ENCODE peak calls at places on chromosomes 2 and 18, in six cellular contexts. One of them, this sample, is unnamed.

GRCh38 chr2:44549856-44550255 is 188.1 kb downstream of the CAMKMT start:
- DNase-seq in T-helper 2 cell: no peak
- DNase-seq in heart right ventricle: no peak
- DNase-seq in colonic mucosa: no peak
- DNase-seq in GM10248: no peak
- DNase-seq in stimulated activated naive B cell treated with anti-CD40 and anti-IgM and Interleukin-4, amounts not matched to agents 10 μg/mL and 1 μg/mL and 100 μg/mL, for 72 hours: no peak
- DNase-seq in this sample: no peak

GRCh38 chr2:142825861-142826260 is 51.6 kb upstream of the KYNU start:
- DNase-seq in T-helper 2 cell: no peak
- DNase-seq in stimulated activated naive B cell treated with anti-CD40 and anti-IgM and Interleukin-4, amounts not matched to agents 10 μg/mL and 1 μg/mL and 100 μg/mL, for 72 hours: no peak
- DNase-seq in GM10248: no peak
- DNase-seq in heart right ventricle: no peak
- DNase-seq in colonic mucosa: no peak
- DNase-seq in this sample: no peak

GRCh38 chr2:100193334-100193733 is 50.9 kb upstream of the AFF3 start:
- DNase-seq in heart right ventricle: no peak
- DNase-seq in colonic mucosa: no peak
- DNase-seq in stimulated activated naive B cell treated with anti-CD40 and anti-IgM and Interleukin-4, amounts not matched to agents 10 μg/mL and 1 μg/mL and 100 μg/mL, for 72 hours: no peak
- DNase-seq in T-helper 2 cell: no peak
- DNase-seq in GM10248: no peak
- DNase-seq in this sample: no peak

GRCh38 chr2:65918760-65919187 is 486.4 kb upstream of the SPRED2 start:
- DNase-seq in colonic mucosa: no peak
- DNase-seq in T-helper 2 cell: no peak
- DNase-seq in GM10248: no peak
- DNase-seq in heart right ventricle: no peak
- DNase-seq in stimulated activated naive B cell treated with anti-CD40 and anti-IgM and Interleukin-4, amounts not matched to agents 10 μg/mL and 1 μg/mL and 100 μg/mL, for 72 hours: no peak
- DNase-seq in this sample: no peak

GRCh38 chr2:119004602-119005001 is 62.6 kb downstream of the MARCO start:
- DNase-seq in GM10248: no peak
- DNase-seq in colonic mucosa: no peak
- DNase-seq in stimulated activated naive B cell treated with anti-CD40 and anti-IgM and Interleukin-4, amounts not matched to agents 10 μg/mL and 1 μg/mL and 100 μg/mL, for 72 hours: no peak
- DNase-seq in heart right ventricle: no peak
- DNase-seq in T-helper 2 cell: no peak
- DNase-seq in this sample: no peak

GRCh38 chr2:175837046-175837445 is 165.0 kb downstream of the LNPK start:
- DNase-seq in GM10248: no peak
- DNase-seq in heart right ventricle: no peak
- DNase-seq in T-helper 2 cell: no peak
- DNase-seq in colonic mucosa: no peak
- DNase-seq in stimulated activated naive B cell treated with anti-CD40 and anti-IgM and Interleukin-4, amounts not matched to agents 10 μg/mL and 1 μg/mL and 100 μg/mL, for 72 hours: no peak
- DNase-seq in this sample: no peak

GRCh38 chr18:29181151-29181901 is 1004.4 kb upstream of the CDH2 start:
- DNase-seq in heart right ventricle: no peak
- DNase-seq in GM10248: no peak
- DNase-seq in stimulated activated naive B cell treated with anti-CD40 and anti-IgM and Interleukin-4, amounts not matched to agents 10 μg/mL and 1 μg/mL and 100 μg/mL, for 72 hours: no peak
- DNase-seq in T-helper 2 cell: no peak
- DNase-seq in colonic mucosa: no peak
- DNase-seq in this sample: no peak

GRCh38 chr18:74778191-74778847 is 180.6 kb downstream of the ZNF407 start:
- DNase-seq in heart right ventricle: no peak
- DNase-seq in stimulated activated naive B cell treated with anti-CD40 and anti-IgM and Interleukin-4, amounts not matched to agents 10 μg/mL and 1 μg/mL and 100 μg/mL, for 72 hours: no peak
- DNase-seq in colonic mucosa: no peak
- DNase-seq in GM10248: no peak
- DNase-seq in T-helper 2 cell: no peak
- DNase-seq in this sample: no peak

GRCh38 chr18:55458456-55459238 is 129.3 kb downstream of the TCF4 start:
- DNase-seq in stimulated activated naive B cell treated with anti-CD40 and anti-IgM and Interleukin-4, amounts not matched to agents 10 μg/mL and 1 μg/mL and 100 μg/mL, for 72 hours: no peak
- DNase-seq in GM10248: no peak
- DNase-seq in heart right ventricle: no peak
- DNase-seq in colonic mucosa: no peak
- DNase-seq in T-helper 2 cell: no peak
- DNase-seq in this sample: no peak

GRCh38 chr2:218885981-218886447 is 5.4 kb downstream of the WNT10A start:
- DNase-seq in GM10248: peak
- DNase-seq in colonic mucosa: no peak
- DNase-seq in stimulated activated naive B cell treated with anti-CD40 and anti-IgM and Interleukin-4, amounts not matched to agents 10 μg/mL and 1 μg/mL and 100 μg/mL, for 72 hours: no peak
- DNase-seq in heart right ventricle: no peak
- DNase-seq in T-helper 2 cell: no peak
- DNase-seq in this sample: peak

GRCh38 chr2:8611246-8611645 is 70.6 kb upstream of the ID2 start:
- DNase-seq in colonic mucosa: no peak
- DNase-seq in T-helper 2 cell: no peak
- DNase-seq in stimulated activated naive B cell treated with anti-CD40 and anti-IgM and Interleukin-4, amounts not matched to agents 10 μg/mL and 1 μg/mL and 100 μg/mL, for 72 hours: no peak
- DNase-seq in heart right ventricle: no peak
- DNase-seq in GM10248: no peak
- DNase-seq in this sample: no peak

GRCh38 chr2:128604045-128604444 is 285.4 kb upstream of the HS6ST1 start:
- DNase-seq in GM10248: no peak
- DNase-seq in T-helper 2 cell: no peak
- DNase-seq in heart right ventricle: no peak
- DNase-seq in colonic mucosa: no peak
- DNase-seq in stimulated activated naive B cell treated with anti-CD40 and anti-IgM and Interleukin-4, amounts not matched to agents 10 μg/mL and 1 μg/mL and 100 μg/mL, for 72 hours: no peak
- DNase-seq in this sample: no peak

GRCh38 chr2:235200216-235200615 is 248.4 kb downstream of the SH3BP4 start:
- DNase-seq in stimulated activated naive B cell treated with anti-CD40 and anti-IgM and Interleukin-4, amounts not matched to agents 10 μg/mL and 1 μg/mL and 100 μg/mL, for 72 hours: no peak
- DNase-seq in GM10248: no peak
- DNase-seq in heart right ventricle: no peak
- DNase-seq in T-helper 2 cell: no peak
- DNase-seq in colonic mucosa: no peak
- DNase-seq in this sample: no peak

GRCh38 chr2:14693874-14694273 is 61.4 kb downstream of the LRATD1 start:
- DNase-seq in colonic mucosa: no peak
- DNase-seq in T-helper 2 cell: no peak
- DNase-seq in stimulated activated naive B cell treated with anti-CD40 and anti-IgM and Interleukin-4, amounts not matched to agents 10 μg/mL and 1 μg/mL and 100 μg/mL, for 72 hours: no peak
- DNase-seq in GM10248: no peak
- DNase-seq in heart right ventricle: no peak
- DNase-seq in this sample: no peak

GRCh38 chr2:238439093-238439849 is 12.5 kb downstream of the ASB1 start:
- DNase-seq in GM10248: no peak
- DNase-seq in stimulated activated naive B cell treated with anti-CD40 and anti-IgM and Interleukin-4, amounts not matched to agents 10 μg/mL and 1 μg/mL and 100 μg/mL, for 72 hours: no peak
- DNase-seq in colonic mucosa: no peak
- DNase-seq in T-helper 2 cell: peak
- DNase-seq in heart right ventricle: no peak
- DNase-seq in this sample: no peak

GRCh38 chr2:204871246-204871953 is 326.1 kb downstream of the PARD3B start:
- DNase-seq in GM10248: no peak
- DNase-seq in stimulated activated naive B cell treated with anti-CD40 and anti-IgM and Interleukin-4, amounts not matched to agents 10 μg/mL and 1 μg/mL and 100 μg/mL, for 72 hours: no peak
- DNase-seq in heart right ventricle: no peak
- DNase-seq in colonic mucosa: no peak
- DNase-seq in T-helper 2 cell: no peak
- DNase-seq in this sample: no peak

GRCh38 chr2:130836501-130837174 is at the start of gene ARHGEF4:
- DNase-seq in stimulated activated naive B cell treated with anti-CD40 and anti-IgM and Interleukin-4, amounts not matched to agents 10 μg/mL and 1 μg/mL and 100 μg/mL, for 72 hours: no peak
- DNase-seq in colonic mucosa: peak
- DNase-seq in heart right ventricle: no peak
- DNase-seq in GM10248: no peak
- DNase-seq in T-helper 2 cell: no peak
- DNase-seq in this sample: no peak

GRCh38 chr2:53505814-53506213 is 261.8 kb upstream of the CHAC2 start:
- DNase-seq in GM10248: no peak
- DNase-seq in colonic mucosa: no peak
- DNase-seq in heart right ventricle: no peak
- DNase-seq in stimulated activated naive B cell treated with anti-CD40 and anti-IgM and Interleukin-4, amounts not matched to agents 10 μg/mL and 1 μg/mL and 100 μg/mL, for 72 hours: no peak
- DNase-seq in T-helper 2 cell: no peak
- DNase-seq in this sample: no peak

GRCh38 chr18:32032609-32033008 is 14.0 kb downstream of the RNF125 start:
- DNase-seq in colonic mucosa: no peak
- DNase-seq in stimulated activated naive B cell treated with anti-CD40 and anti-IgM and Interleukin-4, amounts not matched to agents 10 μg/mL and 1 μg/mL and 100 μg/mL, for 72 hours: no peak
- DNase-seq in heart right ventricle: no peak
- DNase-seq in GM10248: no peak
- DNase-seq in T-helper 2 cell: no peak
- DNase-seq in this sample: no peak

GRCh38 chr2:165927353-165927752 is 26.2 kb downstream of the TTC21B start:
- DNase-seq in stimulated activated naive B cell treated with anti-CD40 and anti-IgM and Interleukin-4, amounts not matched to agents 10 μg/mL and 1 μg/mL and 100 μg/mL, for 72 hours: no peak
- DNase-seq in GM10248: no peak
- DNase-seq in T-helper 2 cell: no peak
- DNase-seq in colonic mucosa: no peak
- DNase-seq in heart right ventricle: no peak
- DNase-seq in this sample: no peak

GRCh38 chr2:127563458-127564428 is 28.3 kb downstream of the MYO7B start:
- DNase-seq in T-helper 2 cell: no peak
- DNase-seq in heart right ventricle: no peak
- DNase-seq in colonic mucosa: peak
- DNase-seq in stimulated activated naive B cell treated with anti-CD40 and anti-IgM and Interleukin-4, amounts not matched to agents 10 μg/mL and 1 μg/mL and 100 μg/mL, for 72 hours: peak
- DNase-seq in GM10248: peak
- DNase-seq in this sample: peak

GRCh38 chr2:157291018-157291417 is 33.5 kb downstream of the GALNT5 start:
- DNase-seq in GM10248: no peak
- DNase-seq in heart right ventricle: no peak
- DNase-seq in colonic mucosa: no peak
- DNase-seq in T-helper 2 cell: no peak
- DNase-seq in stimulated activated naive B cell treated with anti-CD40 and anti-IgM and Interleukin-4, amounts not matched to agents 10 μg/mL and 1 μg/mL and 100 μg/mL, for 72 hours: no peak
- DNase-seq in this sample: no peak

GRCh38 chr2:232693344-232693743 is 3.8 kb upstream of the GIGYF2 start:
- DNase-seq in stimulated activated naive B cell treated with anti-CD40 and anti-IgM and Interleukin-4, amounts not matched to agents 10 μg/mL and 1 μg/mL and 100 μg/mL, for 72 hours: no peak
- DNase-seq in GM10248: no peak
- DNase-seq in colonic mucosa: no peak
- DNase-seq in heart right ventricle: no peak
- DNase-seq in T-helper 2 cell: no peak
- DNase-seq in this sample: no peak

GRCh38 chr2:45436456-45436855 is 174.6 kb downstream of the SRBD1 start:
- DNase-seq in GM10248: no peak
- DNase-seq in heart right ventricle: no peak
- DNase-seq in T-helper 2 cell: no peak
- DNase-seq in stimulated activated naive B cell treated with anti-CD40 and anti-IgM and Interleukin-4, amounts not matched to agents 10 μg/mL and 1 μg/mL and 100 μg/mL, for 72 hours: no peak
- DNase-seq in colonic mucosa: no peak
- DNase-seq in this sample: no peak

GRCh38 chr2:71923887-71924533 is 223.7 kb downstream of the CYP26B1 start:
- DNase-seq in stimulated activated naive B cell treated with anti-CD40 and anti-IgM and Interleukin-4, amounts not matched to agents 10 μg/mL and 1 μg/mL and 100 μg/mL, for 72 hours: no peak
- DNase-seq in T-helper 2 cell: no peak
- DNase-seq in heart right ventricle: peak
- DNase-seq in colonic mucosa: peak
- DNase-seq in GM10248: peak
- DNase-seq in this sample: peak

GRCh38 chr18:3383381-3383915 is 66.5 kb upstream of the TGIF1 start:
- DNase-seq in stimulated activated naive B cell treated with anti-CD40 and anti-IgM and Interleukin-4, amounts not matched to agents 10 μg/mL and 1 μg/mL and 100 μg/mL, for 72 hours: no peak
- DNase-seq in GM10248: no peak
- DNase-seq in T-helper 2 cell: no peak
- DNase-seq in heart right ventricle: no peak
- DNase-seq in colonic mucosa: no peak
- DNase-seq in this sample: no peak

This sample was measured in GM12878.